ENCODE peak calls at places on chromosomes 6 and 20, in nine cellular contexts. T is CD8-positive, alpha-beta memory T cell; A is uterus; K is right lobe of liver; Y is K562; V is A549; R is stomach; W is SJSA1; L is aorta. G is an unnamed sample. For H3K4me1, the result is how much of the 10 kb centered on the place peaks cover.

GRCh38 chr6:111129003-111129402 is 41.7 kb downstream of the SLC16A10 start:
- DNase-seq in A (peak), Y (no peak), T (no peak), L (peak), W (no peak), V (no peak), R (peak), K (peak), G (peak)

GRCh38 chr6:64497634-64498033 is 862.0 kb downstream of the PHF3 start:
- DNase-seq in W (no peak), L (no peak), V (no peak), Y (no peak), T (no peak), K (no peak), R (no peak), A (no peak), G (no peak)

GRCh38 chr20:16518068-16518783 is 55.0 kb downstream of the KIF16B start:
- DNase-seq in K (no peak), W (no peak), Y (peak), V (peak), L (no peak), A (no peak), T (peak), R (peak), G (no peak)

GRCh38 chr6:84094050-84094435 is 60.5 kb downstream of the MRAP2 start:
- DNase-seq in K (no peak), L (no peak), A (no peak), V (no peak), R (no peak), W (no peak), T (no peak), Y (no peak), G (no peak)

GRCh38 chr6:134173936-134174789 is 121.7 kb upstream of the SLC2A12 start:
- DNase-seq in Y (peak), V (peak), L (peak), R (peak), T (peak), W (peak), A (peak), K (peak), G (peak)

GRCh38 chr6:2982464-2983121 is 11.2 kb upstream of the SERPINB6 start:
- DNase-seq in A (no peak), V (no peak), L (no peak), T (no peak), K (peak), W (no peak), Y (peak), R (no peak), G (no peak)

GRCh38 chr6:79599725-79600259 is 31.3 kb upstream of the SH3BGRL2 start:
- DNase-seq in Y (peak), L (no peak), T (no peak), V (no peak), W (no peak), A (no peak), R (no peak), K (no peak), G (no peak)

GRCh38 chr6:144528605-144529425 is 243.7 kb downstream of the UTRN start:
- DNase-seq in A (no peak), V (no peak), W (peak), Y (peak), T (no peak), K (no peak), L (no peak), R (no peak), G (no peak)

GRCh38 chr6:3077430-3077829 is 9.1 kb downstream of the RIPK1 start:
- DNase-seq in K (no peak), V (no peak), T (no peak), A (no peak), W (no peak), Y (no peak), R (no peak), L (no peak), G (no peak)

GRCh38 chr6:144259988-144260387 is 25.1 kb upstream of the UTRN start:
- DNase-seq in V (no peak), T (no peak), L (no peak), A (no peak), Y (no peak), K (no peak), W (no peak), R (no peak), G (no peak)

GRCh38 chr6:6825986-6826901 is 237.7 kb downstream of the LY86 start:
- DNase-seq in L (peak), Y (no peak), T (no peak), V (no peak), W (no peak), K (no peak), R (peak), A (no peak), G (peak)

GRCh38 chr6:16585805-16586204 is 175.5 kb downstream of the ATXN1 start:
- DNase-seq in W (no peak), R (no peak), T (no peak), K (no peak), L (no peak), Y (no peak), V (no peak), A (peak), G (no peak)

GRCh38 chr6:142851601-142852000 is 93.4 kb downstream of the HIVEP2 start:
- DNase-seq in T (no peak), R (no peak), K (no peak), V (no peak), L (no peak), W (no peak), A (no peak), Y (no peak), G (no peak)

GRCh38 chr20:50141811-50142561 is 11.5 kb downstream of the PEDS1 start:
- DNase-seq in V (no peak), Y (no peak), R (no peak), T (no peak), W (no peak), A (no peak), K (no peak), L (no peak), G (no peak)
- H3K4me1 ChIP-seq in V (half or more), Y (under half), R (half or more), T (under half), W (under half), A (under half), K (half or more), L (under half), G (half or more)

DNA sequence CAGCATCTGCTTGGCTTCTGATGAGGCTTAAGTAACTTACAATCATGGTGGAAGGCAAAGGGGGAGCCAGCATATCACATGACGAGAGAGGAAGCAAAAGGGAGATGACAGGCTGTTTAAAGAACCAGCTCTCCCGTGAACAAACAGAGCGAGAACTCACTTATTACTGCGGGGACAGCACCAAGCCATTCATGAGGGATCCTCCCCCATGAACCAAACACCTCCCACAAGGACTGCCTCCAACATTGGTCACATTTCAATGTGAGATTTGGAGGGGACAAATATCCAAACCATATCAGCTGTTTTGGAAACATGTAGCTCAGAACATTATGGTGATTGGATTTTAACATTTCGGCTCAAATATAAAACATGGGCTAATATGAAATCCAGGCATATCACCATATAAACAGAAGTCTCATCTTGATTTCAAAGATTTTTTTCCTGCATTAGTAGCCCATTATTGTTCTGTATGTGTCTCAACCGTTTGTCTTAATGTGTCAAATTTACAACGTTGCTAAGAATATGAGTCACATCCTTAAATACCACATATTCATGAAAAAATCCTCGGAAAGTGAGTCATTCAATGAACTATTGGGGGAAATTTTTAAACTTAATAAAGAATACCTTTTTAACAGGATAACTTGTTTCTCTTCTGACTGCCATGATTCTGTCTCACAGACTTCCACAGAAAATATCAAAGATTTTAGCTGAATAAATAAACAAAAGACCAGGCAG is 894.3 kb downstream of the TFAP2A start:
- DNase-seq in R (no peak), V (no peak), Y (no peak), W (peak), A (no peak), L (no peak), T (no peak), K (no peak), G (no peak)
- H3K4me1 ChIP-seq in R (under half), V (under half), Y (under half), W (half or more), A (under half), L (under half), T (under half), K (under half), G (under half)

GRCh38 chr6:128505603-128506002 is 14.8 kb downstream of the PTPRK start:
- DNase-seq in V (no peak), R (no peak), A (no peak), T (no peak), K (no peak), W (no peak), Y (no peak), L (no peak), G (no peak)

GRCh38 chr6:128511518-128511917 is 8.9 kb downstream of the PTPRK start:
- DNase-seq in T (no peak), K (no peak), R (no peak), V (peak), A (no peak), L (no peak), Y (no peak), W (no peak), G (no peak)

GRCh38 chr6:128507337-128508310 is 12.8 kb downstream of the PTPRK start:
- DNase-seq in K (peak), T (no peak), Y (no peak), L (no peak), V (no peak), R (no peak), W (no peak), A (no peak), G (no peak)

GRCh38 chr6:128509709-128510108 is 10.7 kb downstream of the PTPRK start:
- DNase-seq in Y (no peak), K (no peak), W (no peak), V (no peak), A (no peak), R (no peak), L (no peak), T (no peak), G (no peak)

DNA sequence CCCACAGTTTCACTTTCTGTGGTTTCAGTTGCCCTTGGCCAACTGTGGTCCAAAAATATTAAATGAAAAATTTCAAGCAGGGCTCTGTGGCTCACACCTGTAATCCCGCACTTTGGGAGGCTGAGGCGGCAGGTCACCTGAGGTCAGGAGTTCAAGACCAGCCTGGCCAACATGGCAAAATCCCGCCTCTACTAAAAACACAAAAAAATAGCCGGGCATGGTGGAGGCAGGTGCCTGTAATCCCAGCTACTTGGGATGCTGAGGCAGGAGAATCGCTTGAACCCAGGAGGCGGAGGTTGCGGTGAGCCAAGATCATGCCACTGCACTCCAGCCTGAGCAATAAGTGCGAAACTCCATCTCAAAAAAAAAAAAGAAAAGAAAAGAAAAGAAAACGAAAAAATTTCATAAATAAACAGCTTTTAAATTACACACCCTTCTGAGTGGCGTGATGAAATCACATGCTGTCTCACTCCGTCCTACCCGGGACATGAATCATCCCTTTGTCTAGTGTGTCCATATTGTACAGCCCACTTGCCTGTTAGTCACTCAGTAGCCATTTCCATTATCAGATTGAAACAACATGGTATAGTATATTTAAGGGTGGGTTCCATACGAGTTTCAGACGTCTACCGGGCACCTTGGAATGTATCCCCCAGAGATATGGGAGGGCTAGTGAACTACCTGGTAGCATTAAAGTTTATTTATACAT is 11.7 kb downstream of the PTPRK start:
- DNase-seq in V (peak), Y (no peak), T (no peak), W (peak), R (no peak), A (no peak), L (no peak), K (no peak), G (no peak)
- H3K4me1 ChIP-seq in V (half or more), Y (under half), T (under half), W (under half), R (under half), A (under half), L (under half), K (half or more), G (under half)

DNA sequence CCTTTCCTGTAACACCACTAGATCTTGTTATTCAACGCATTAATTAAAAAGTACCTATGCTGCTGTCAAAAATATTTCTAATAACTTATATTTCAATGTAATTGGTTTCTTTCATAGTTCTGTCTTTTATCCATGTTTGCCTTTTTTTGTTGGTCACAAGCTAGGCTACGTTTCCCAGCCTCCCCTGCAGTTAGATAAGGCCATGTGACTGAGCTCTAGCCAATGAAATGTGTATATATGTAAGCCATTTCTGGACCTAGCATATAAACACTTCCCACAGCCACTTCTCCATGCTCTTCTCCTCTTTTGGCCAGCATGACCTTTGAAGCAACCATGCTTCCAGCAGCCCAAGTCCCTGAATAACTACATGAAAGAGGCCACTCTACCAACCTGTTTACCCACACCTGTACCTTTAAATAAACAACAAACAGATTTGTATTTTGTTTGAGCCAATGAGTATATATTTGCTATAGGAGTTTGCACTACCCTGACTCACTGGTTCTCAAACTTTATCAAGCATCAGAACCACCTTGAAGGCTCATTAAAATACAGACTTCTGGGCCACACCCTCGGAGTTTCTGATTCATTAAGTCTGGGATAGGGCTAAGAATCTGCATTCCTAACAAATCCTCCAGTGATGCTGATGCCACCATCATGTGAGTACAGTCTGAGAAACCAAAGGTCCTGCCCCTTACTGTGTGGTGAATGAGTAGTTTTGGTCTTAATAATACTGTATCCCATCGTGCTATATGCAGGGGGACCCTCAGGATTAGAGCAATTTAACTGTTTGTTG is 45.6 kb upstream of the BEND6 start:
- DNase-seq in W (no peak), Y (no peak), K (no peak), L (no peak), A (no peak), T (no peak), R (no peak), V (no peak), G (no peak)
- H3K4me1 ChIP-seq in W (under half), Y (under half), K (under half), L (under half), A (under half), T (under half), R (under half), V (under half), G (under half)

GRCh38 chr20:33843854-33844253 is 32.7 kb downstream of the CHMP4B start:
- DNase-seq in Y (peak), V (no peak), R (no peak), W (no peak), A (no peak), T (peak), L (no peak), K (no peak), G (no peak)

GRCh38 chr20:33842346-33842745 is 31.2 kb downstream of the CHMP4B start:
- DNase-seq in L (no peak), Y (no peak), R (no peak), V (no peak), W (no peak), K (no peak), T (no peak), A (no peak), G (no peak)

GRCh38 chr20:33839591-33839990 is 28.4 kb downstream of the CHMP4B start:
- DNase-seq in A (no peak), Y (peak), K (peak), T (no peak), L (no peak), R (peak), V (no peak), W (no peak), G (peak)

GRCh38 chr20:33840759-33841438 is 29.8 kb downstream of the CHMP4B start:
- DNase-seq in L (no peak), Y (no peak), R (no peak), K (no peak), A (no peak), W (no peak), T (no peak), V (no peak), G (no peak)

DNA sequence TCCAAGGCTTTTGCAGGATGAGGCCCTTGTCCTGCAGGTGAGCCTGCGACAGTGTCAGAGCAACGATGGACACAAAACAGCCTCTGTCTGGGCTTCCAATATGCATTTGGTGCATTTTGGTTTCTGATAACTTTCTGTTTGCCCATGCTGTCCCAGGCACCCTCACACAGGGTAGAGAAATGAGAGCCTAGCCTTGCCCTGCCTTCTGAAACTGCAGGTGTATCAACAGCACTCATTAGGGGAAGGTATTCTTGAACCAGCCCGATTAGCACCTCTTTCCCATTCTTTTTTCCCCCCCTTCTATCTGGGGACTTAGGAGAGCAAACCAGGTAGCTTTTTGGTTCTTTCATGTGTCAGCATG is 30.3 kb downstream of the CHMP4B start:
- DNase-seq in V (no peak), W (no peak), A (no peak), R (no peak), L (no peak), Y (no peak), T (no peak), K (no peak), G (no peak)
- H3K4me1 ChIP-seq in V (under half), W (under half), A (under half), R (half or more), L (under half), Y (under half), T (half or more), K (half or more), G (half or more)

DNA sequence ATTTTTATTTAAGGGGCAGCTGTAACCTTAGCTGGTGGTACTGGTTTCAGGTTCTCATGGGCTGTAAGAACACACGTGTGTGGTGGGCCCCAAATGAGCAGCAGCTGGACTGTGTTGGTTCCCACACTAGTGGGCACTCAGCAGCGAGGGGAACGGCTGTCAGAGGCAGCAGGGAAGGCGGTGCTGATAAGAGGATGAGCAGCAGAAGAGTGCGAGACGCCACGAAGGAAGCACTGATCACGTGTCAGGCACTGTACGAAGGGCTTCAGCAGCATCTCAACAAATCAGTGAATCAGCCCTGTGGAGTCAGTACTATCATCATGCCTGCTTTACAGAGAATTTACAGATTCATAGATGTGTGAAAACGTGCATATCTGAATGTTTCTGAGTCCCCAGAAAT is 41.0 kb upstream of the EMILIN3 start:
- DNase-seq in T (no peak), A (no peak), R (no peak), K (no peak), L (no peak), Y (peak), V (no peak), W (no peak), G (no peak)
- H3K4me1 ChIP-seq in T (under half), A (under half), R (under half), K (under half), L (under half), Y (under half), V (under half), W (under half), G (half or more)

GRCh38 chr20:25083141-25083772 is 1.3 kb upstream of the VSX1 start:
- DNase-seq in A (no peak), L (no peak), T (no peak), V (no peak), K (no peak), Y (no peak), R (no peak), W (peak), G (peak)

GRCh38 chr20:25079171-25079570 is 2.8 kb downstream of the VSX1 start:
- DNase-seq in T (no peak), R (peak), L (no peak), A (no peak), V (no peak), K (no peak), W (no peak), Y (no peak), G (no peak)

GRCh38 chr20:25082498-25082873 is 545 bp upstream of the VSX1 start:
- DNase-seq in T (no peak), K (no peak), R (no peak), A (no peak), W (no peak), Y (no peak), L (no peak), V (no peak), G (peak)

GRCh38 chr20:25081730-25082497 is at the start of gene VSX1:
- DNase-seq in T (no peak), K (no peak), A (no peak), W (peak), V (no peak), Y (no peak), L (no peak), R (no peak), G (peak)

GRCh38 chr20:25081065-25081729 is 744 bp downstream of the VSX1 start:
- DNase-seq in R (peak), W (peak), K (no peak), V (no peak), A (no peak), L (no peak), T (peak), Y (peak), G (peak)
- H3K4me1 ChIP-seq in R (under half), W (under half), K (under half), V (under half), A (under half), L (under half), T (under half), Y (under half), G (under half)

GRCh38 chr6:90284236-90284744 is 12.4 kb downstream of the BACH2 start:
- DNase-seq in V (peak), W (peak), T (peak), R (no peak), A (peak), Y (peak), L (no peak), K (no peak), G (no peak)
- H3K4me1 ChIP-seq in V (under half), W (under half), T (half or more), R (under half), A (under half), Y (under half), L (under half), K (under half), G (half or more)